ENCODE peak calls at places on chromosome 1, in eight cellular contexts. V is aorta; K is GM12892; J is AG09319; L is activated CD4-positive, CD25-positive, alpha-beta regulatory T cell; D is natural killer cell treated with Interleukin-12 subunit alpha and Interleukin-12 subunit beta and Interleukin-15 and Interleukin-18, amount 100 ng/mL, for 72 hours; U is nephron progenitor cell; Z is lower lobe of right lung. Q is an unnamed sample.

GRCh38 chr1:9031484-9032259 is 5.4 kb upstream of the SLC2A7 start:
- DNase-seq in V (no peak), U (no peak), K (no peak), L (no peak), J (no peak), Z (no peak), D (peak), Q (peak)

GRCh38 chr1:209875510-209875909 is 47.7 kb downstream of the UTP25 start:
- DNase-seq in K (no peak), V (no peak), D (no peak), Z (no peak), L (no peak), U (peak), J (no peak), Q (no peak)

GRCh38 chr1:185442065-185442464 is 125.0 kb upstream of the IVNS1ABP start:
- DNase-seq in D (no peak), Z (no peak), U (no peak), V (no peak), K (no peak), J (no peak), L (no peak), Q (no peak)

GRCh38 chr1:45802343-45803298 is 791 bp upstream of the MAST2 start:
- DNase-seq in D (peak), V (peak), Z (peak), U (peak), J (peak), L (no peak), K (peak), Q (peak)

GRCh38 chr1:239603530-239603929 is 217.2 kb downstream of the CHRM3 start:
- DNase-seq in V (no peak), D (no peak), J (no peak), Z (no peak), U (no peak), K (no peak), L (no peak), Q (no peak)

GRCh38 chr1:228767636-228768344 is 32.5 kb downstream of the RHOU start:
- DNase-seq in D (no peak), Z (no peak), U (no peak), V (no peak), J (no peak), L (no peak), K (no peak), Q (no peak)

GRCh38 chr1:3703786-3704396 is 48.4 kb upstream of the CCDC27 start:
- DNase-seq in J (no peak), V (no peak), L (no peak), D (no peak), Z (no peak), U (no peak), K (no peak), Q (no peak)

GRCh38 chr1:44811234-44811633 is 2.9 kb downstream of the BTBD19 start:
- DNase-seq in K (no peak), Z (peak), D (no peak), U (no peak), L (no peak), V (peak), J (no peak), Q (peak)

GRCh38 chr1:5253036-5253435 is 598.6 kb downstream of the AJAP1 start:
- DNase-seq in L (no peak), J (no peak), K (no peak), U (no peak), D (no peak), V (no peak), Z (no peak), Q (no peak)

GRCh38 chr1:167824163-167824794 is 89.7 kb downstream of the ADCY10 start:
- DNase-seq in U (no peak), D (no peak), K (no peak), Z (no peak), V (no peak), L (no peak), J (no peak), Q (no peak)

GRCh38 chr1:27885114-27885528 is 12.8 kb downstream of the THEMIS2 start:
- DNase-seq in V (peak), L (no peak), K (no peak), Z (no peak), U (no peak), J (no peak), D (no peak), Q (no peak)

GRCh38 chr1:113109908-113110554 is 37.0 kb downstream of the LRIG2 start:
- DNase-seq in K (no peak), L (no peak), V (no peak), J (peak), Z (no peak), U (no peak), D (no peak), Q (no peak)

GRCh38 chr1:182484531-182485257 is 34.7 kb downstream of the RGSL1 start:
- DNase-seq in L (no peak), Z (no peak), V (no peak), K (peak), U (peak), D (no peak), J (no peak), Q (no peak)

GRCh38 chr1:203057831-203058673 is 27.8 kb downstream of the MYOG start:
- DNase-seq in D (no peak), K (no peak), V (no peak), J (peak), U (no peak), L (no peak), Z (no peak), Q (no peak)

GRCh38 chr1:221762121-221762520 is 20.2 kb upstream of the DUSP10 start:
- DNase-seq in D (no peak), L (no peak), Z (no peak), J (no peak), K (no peak), V (no peak), U (no peak), Q (no peak)

GRCh38 chr1:13725714-13726175 is 25.8 kb downstream of the PRDM2 start:
- DNase-seq in K (no peak), Z (no peak), U (no peak), L (peak), V (no peak), D (no peak), J (no peak), Q (no peak)

GRCh38 chr1:151132676-151133338 is 13.6 kb downstream of the SEMA6C start:
- DNase-seq in U (peak), Z (no peak), V (no peak), K (no peak), J (no peak), L (no peak), D (no peak), Q (no peak)

GRCh38 chr1:45230537-45230936 is 24.1 kb upstream of the ZSWIM5 start:
- DNase-seq in D (no peak), J (no peak), V (no peak), L (no peak), Z (no peak), U (no peak), K (no peak), Q (no peak)

GRCh38 chr1:154736840-154737239 is 128.9 kb upstream of the ADAR start:
- DNase-seq in J (no peak), Z (no peak), D (no peak), V (no peak), U (no peak), K (no peak), L (no peak), Q (no peak)

GRCh38 chr1:116793357-116793935 is 39.2 kb downstream of the CD2 start:
- DNase-seq in L (no peak), D (no peak), U (no peak), V (no peak), K (no peak), J (no peak), Z (no peak), Q (no peak)

GRCh38 chr1:229889031-229889517 is 178.0 kb upstream of the GALNT2 start:
- DNase-seq in K (no peak), U (no peak), L (no peak), V (no peak), J (no peak), Z (no peak), D (no peak), Q (no peak)